ENCODE peak calls at places on chromosomes 6 and 20, in six cellular contexts. E is KBM-7, T is Right ventricle myocardium inferior, Z is NCI-H146, F is fibroblast of the conjunctiva, K is AG10803. Q is an unnamed sample.

GRCh38 chr20:9068232-9068781 is 580 bp upstream of the PLCB4 start:
- DNase-seq in Z (peak), F (no peak), E (no peak), T (peak), K (peak), Q (peak)

GRCh38 chr6:84442241-84442640 is 214.8 kb upstream of the CEP162 start:
- DNase-seq in E (no peak), K (peak), T (no peak), F (peak), Z (no peak), Q (no peak)

GRCh38 chr20:1489764-1490436 is 1.3 kb downstream of the SIRPB2 start:
- DNase-seq in F (no peak), E (peak), Z (no peak), T (peak), K (peak), Q (no peak)

GRCh38 chr20:49668181-49668877 is 45.3 kb downstream of the B4GALT5 start:
- DNase-seq in F (no peak), Z (no peak), K (no peak), E (no peak), T (no peak), Q (peak)

GRCh38 chr6:144373195-144373594 is 88.1 kb downstream of the UTRN start:
- DNase-seq in K (no peak), T (no peak), F (no peak), Z (no peak), E (no peak), Q (no peak)

GRCh38 chr6:111377558-111378120 is 105.4 kb downstream of the REV3L start:
- DNase-seq in T (no peak), E (no peak), F (no peak), Z (no peak), K (no peak), Q (no peak)

GRCh38 chr6:119493980-119494379 is 144.4 kb upstream of the MAN1A1 start:
- DNase-seq in E (no peak), T (no peak), F (no peak), K (no peak), Z (peak), Q (peak)

GRCh38 chr20:63694596-63695418 is 1.6 kb upstream of the TNFRSF6B start:
- DNase-seq in K (no peak), E (no peak), T (peak), F (no peak), Z (no peak), Q (no peak)

GRCh38 chr6:43803783-43804549 is 34.0 kb downstream of the VEGFA start:
- DNase-seq in E (no peak), F (no peak), Z (no peak), K (peak), T (peak), Q (peak)

GRCh38 chr6:80742481-80742880 is 636.0 kb downstream of the BCKDHB start:
- DNase-seq in T (no peak), K (peak), F (peak), E (peak), Z (peak), Q (no peak)

GRCh38 chr6:40442591-40442990 is 144.6 kb downstream of the LRFN2 start:
- DNase-seq in E (no peak), T (no peak), F (no peak), K (no peak), Z (no peak), Q (no peak)

GRCh38 chr6:22737331-22737730 is 168.0 kb downstream of the HDGFL1 start:
- DNase-seq in F (no peak), K (peak), Z (peak), T (no peak), E (peak), Q (peak)

GRCh38 chr20:37693203-37693602 is 627 bp upstream of the CTNNBL1 start:
- DNase-seq in Z (no peak), K (peak), E (no peak), T (no peak), F (no peak), Q (no peak)

GRCh38 chr20:13340088-13340487 is 119.0 kb downstream of the ISM1 start:
- DNase-seq in E (no peak), K (peak), F (no peak), Z (no peak), T (no peak), Q (no peak)

GRCh38 chr20:64131406-64131805 is 24.0 kb upstream of the NPBWR2 start:
- DNase-seq in Z (peak), F (no peak), E (no peak), K (peak), T (no peak), Q (no peak)

GRCh38 chr6:38631186-38631783 is 8.4 kb downstream of the BTBD9 start:
- DNase-seq in Z (no peak), T (no peak), F (no peak), K (no peak), E (no peak), Q (no peak)

GRCh38 chr6:113530769-113531168 is 326.4 kb upstream of the MARCKS start:
- DNase-seq in T (no peak), K (peak), F (peak), Z (no peak), E (no peak), Q (no peak)

GRCh38 chr6:135909737-135910387 is 58.4 kb downstream of the PDE7B start:
- DNase-seq in F (peak), E (peak), K (no peak), T (no peak), Z (peak), Q (peak)

GRCh38 chr6:3316818-3317217 is 58.1 kb downstream of the PSMG4 start:
- DNase-seq in Z (no peak), K (no peak), T (no peak), E (no peak), F (no peak), Q (no peak)

GRCh38 chr6:156954191-156954590 is 177.0 kb downstream of the ARID1B start:
- DNase-seq in F (no peak), Z (no peak), K (peak), E (no peak), T (no peak), Q (no peak)

GRCh38 chr6:85864453-85865401 is 222.0 kb upstream of the SYNCRIP start:
- DNase-seq in K (peak), E (peak), T (no peak), F (no peak), Z (no peak), Q (peak)

GRCh38 chr20:37968726-37969401 is 64.4 kb downstream of the TTI1 start:
- DNase-seq in E (no peak), Z (peak), K (peak), F (no peak), T (no peak), Q (no peak)

GRCh38 chr6:36978687-36979086 is 7.3 kb downstream of the MTCH1 start:
- DNase-seq in K (peak), Z (no peak), F (no peak), T (no peak), E (no peak), Q (no peak)

GRCh38 chr6:404685-405423 is 13.3 kb downstream of the IRF4 start:
- DNase-seq in K (no peak), F (no peak), T (no peak), Z (no peak), E (peak), Q (no peak)

GRCh38 chr20:3092611-3093379 is 8.3 kb upstream of the AVP start:
- DNase-seq in K (no peak), T (no peak), E (peak), F (no peak), Z (peak), Q (no peak)

GRCh38 chr20:3647418-3647817 is 15.8 kb downstream of the GFRA4 start:
- DNase-seq in Z (no peak), T (no peak), F (no peak), E (no peak), K (no peak), Q (no peak)

GRCh38 chr6:39279539-39279938 is 34.7 kb downstream of the KCNK17 start:
- DNase-seq in E (no peak), F (no peak), K (no peak), T (no peak), Z (no peak), Q (no peak)

GRCh38 chr6:166266336-166266735 is 41.9 kb downstream of the PRR18 start:
- DNase-seq in Z (no peak), T (no peak), K (no peak), F (no peak), E (no peak), Q (no peak)

GRCh38 chr6:112307707-112308106 is 39.4 kb upstream of the RFPL4B start:
- DNase-seq in E (peak), K (no peak), T (no peak), Z (no peak), F (no peak), Q (no peak)